ENCODE peak calls at places on chromosome 17, in seven cellular contexts. V, T, C, F, K, P and L are unnamed samples.

GRCh38 chr17:77507116-77507885 is 366.5 kb downstream of the SEC14L1 start:
- DNase-seq in V (no peak), T (peak; percentile 21), C (no peak), F (no peak), K (peak; percentile 46), P (no peak), L (no peak)

GRCh38 chr17:64410750-64411490 is 20.3 kb upstream of the PECAM1 start:
- DNase-seq in V (no peak), T (no peak), C (no peak), F (no peak), K (no peak), P (no peak), L (no peak)

GRCh38 chr17:70668938-70669778 is 499.8 kb downstream of the KCNJ2 start:
- DNase-seq in V (no peak), T (no peak), C (no peak), F (no peak), K (no peak), P (no peak), L (no peak)

GRCh38 chr17:7035591-7036368 is at the start of gene SLC16A13:
- DNase-seq in V (peak; percentile 99), T (peak; percentile 92), C (peak; percentile 96), F (peak; percentile 94), K (peak; percentile 93), P (peak; percentile 63), L (peak; percentile 81)

GRCh38 chr17:81034779-81035388 is at the start of gene BAIAP2:
- DNase-seq in V (peak; percentile 95), T (peak; percentile 93), C (peak; percentile 98), F (peak; percentile 90), K (peak; percentile 99), P (no peak), L (peak; percentile 59)

GRCh38 chr17:313231-313630 is 39.4 kb downstream of the RPH3AL start:
- DNase-seq in V (no peak), T (no peak), C (no peak), F (no peak), K (peak; percentile 14), P (no peak), L (no peak)

GRCh38 chr17:39663688-39664580 is 1.2 kb upstream of the TCAP start:
- DNase-seq in V (peak; percentile 70), T (no peak), C (peak; percentile 66), F (no peak), K (peak; percentile 84), P (no peak), L (no peak)

GRCh38 chr17:4532860-4533521 is 22.2 kb downstream of the MYBBP1A start:
- DNase-seq in V (no peak), T (no peak), C (no peak), F (no peak), K (no peak), P (no peak), L (no peak)

GRCh38 chr17:48074322-48075054 is 26.3 kb downstream of the NFE2L1 start:
- DNase-seq in V (peak; percentile 80), T (peak; percentile 86), C (peak; percentile 83), F (peak; percentile 82), K (peak; percentile 83), P (no peak), L (peak; percentile 56)

GRCh38 chr17:7022791-7023571 is at the start of gene BCL6B:
- DNase-seq in V (no peak), T (no peak), C (no peak), F (no peak), K (no peak), P (no peak), L (no peak)

GRCh38 chr17:45127209-45127582 is 5.1 kb downstream of the PLCD3 start:
- DNase-seq in V (peak; percentile 59), T (no peak), C (peak; percentile 61), F (no peak), K (no peak), P (no peak), L (no peak)

GRCh38 chr17:45432405-45433113 is at the start of gene ARHGAP27:
- DNase-seq in V (no peak), T (no peak), C (peak; percentile 54), F (no peak), K (peak; percentile 80), P (no peak), L (no peak)

GRCh38 chr17:8837438-8838075 is 29.9 kb downstream of the PIK3R6 start:
- DNase-seq in V (no peak), T (no peak), C (no peak), F (no peak), K (no peak), P (no peak), L (no peak)

GRCh38 chr17:45225051-45225700 is 3.5 kb downstream of the FMNL1 start:
- DNase-seq in V (peak; percentile 20), T (no peak), C (no peak), F (no peak), K (peak; percentile 48), P (no peak), L (no peak)

GRCh38 chr17:62300697-62301096 is 79.7 kb upstream of the EFCAB3 start:
- DNase-seq in V (no peak), T (no peak), C (no peak), F (no peak), K (no peak), P (no peak), L (no peak)

GRCh38 chr17:11279776-11280344 is 38.8 kb downstream of the SHISA6 start:
- DNase-seq in V (no peak), T (no peak), C (no peak), F (no peak), K (no peak), P (no peak), L (no peak)

GRCh38 chr17:33284022-33284421 is 9.1 kb downstream of the ASIC2 start:
- DNase-seq in V (peak; percentile 91), T (peak; percentile 69), C (peak; percentile 62), F (peak; percentile 87), K (no peak), P (no peak), L (no peak)

GRCh38 chr17:37187262-37187661 is 188.5 kb upstream of the C17orf78 start:
- DNase-seq in V (no peak), T (peak; percentile 4), C (no peak), F (peak; percentile 49), K (no peak), P (no peak), L (peak; percentile 25)

DNA sequence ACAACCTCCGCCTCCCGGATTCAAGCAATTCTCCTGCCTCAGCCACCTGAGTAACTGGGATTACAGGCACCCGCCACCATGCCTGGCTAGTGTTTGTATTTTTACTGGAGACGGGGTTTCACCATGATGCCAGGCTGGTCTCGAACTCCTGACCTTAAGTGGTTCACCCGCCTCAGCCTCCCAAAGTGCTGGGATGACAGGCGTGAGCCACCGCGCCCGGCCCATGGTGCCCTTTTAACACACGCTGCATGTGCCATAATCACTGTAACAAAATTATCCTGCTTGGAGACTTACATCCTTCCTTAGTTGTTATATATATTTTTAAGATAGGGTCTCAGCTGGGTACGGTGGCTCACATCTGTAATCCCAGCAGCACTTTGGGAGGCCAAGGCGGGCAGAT is 5.4 kb downstream of the CD7 start:
- DNase-seq in V (no peak), T (no peak), C (no peak), F (no peak), K (no peak), P (no peak), L (no peak)
- TF ChIP-seq CTCF in V (no peak), T (no peak), C (no peak), F (no peak), K (no peak), P (no peak), L (no peak)

GRCh38 chr17:52390422-52390821 is 231.9 kb upstream of the CA10 start:
- DNase-seq in V (no peak), T (no peak), C (no peak), F (no peak), K (no peak), P (no peak), L (no peak)

GRCh38 chr17:52389632-52390031 is 231.1 kb upstream of the CA10 start:
- DNase-seq in V (no peak), T (no peak), C (no peak), F (no peak), K (no peak), P (no peak), L (no peak)

GRCh38 chr17:52395308-52395707 is 236.8 kb upstream of the CA10 start:
- DNase-seq in V (no peak), T (no peak), C (no peak), F (no peak), K (no peak), P (no peak), L (no peak)
- H3K4me3 ChIP-seq in V (no peak overlapping the region), T (no peak overlapping the region), C (no peak overlapping the region), F (no peak overlapping the region), K (no peak overlapping the region), P (no peak overlapping the region), L (no peak overlapping the region)

GRCh38 chr17:41592601-41593305 is 6.1 kb upstream of the KRT14 start:
- DNase-seq in V (no peak), T (no peak), C (no peak), F (no peak), K (no peak), P (no peak), L (no peak)
- TF ChIP-seq CTCF in V (no peak), T (no peak), C (no peak), F (no peak), K (no peak), P (no peak), L (no peak)

GRCh38 chr17:2057130-2057713 is 2.3 kb downstream of the HIC1 start:
- DNase-seq in V (no peak), T (no peak), C (no peak), F (no peak), K (no peak), P (no peak), L (no peak)

GRCh38 chr17:2057714-2058520 is 3.0 kb downstream of the HIC1 start:
- DNase-seq in V (no peak), T (no peak), C (no peak), F (peak; percentile 49), K (peak; percentile 56), P (no peak), L (no peak)

GRCh38 chr17:2054740-2055493 is at the start of gene HIC1:
- DNase-seq in V (peak; percentile 74), T (peak; percentile 80), C (peak; percentile 79), F (peak; percentile 73), K (peak; percentile 90), P (no peak), L (no peak)

GRCh38 chr17:2055494-2056220 is 754 bp downstream of the HIC1 start:
- DNase-seq in V (no peak), T (peak; percentile 47), C (no peak), F (peak; percentile 55), K (peak; percentile 67), P (no peak), L (no peak)

GRCh38 chr17:2056221-2057129 is 1.6 kb downstream of the HIC1 start:
- DNase-seq in V (no peak), T (peak; percentile 73), C (no peak), F (peak; percentile 64), K (peak; percentile 66), P (no peak), L (no peak)
- H3K4me3 ChIP-seq in V (no peak overlapping the region), T (peak overlapping the region; percentile 59), C (peak overlapping the region; percentile 57), F (peak overlapping the region; percentile 75), K (peak overlapping the region; percentile 74), P (peak overlapping the region; percentile 27), L (peak overlapping the region; percentile 55)